ENCODE peak calls at places on chromosomes 2 and 18, in eight cellular contexts. C is stomach, I is heart left ventricle, S is ovary, O is A549, X is HCT116, B is GM12878, W is K562. M is an unnamed sample.

GRCh38 chr2:128293870-128294455 is 24.7 kb downstream of the HS6ST1 start:
- DNase-seq in C (no peak), W (no peak), O (no peak), X (no peak), S (no peak), B (no peak), I (peak; percentile 11), M (no peak)

GRCh38 chr2:177242136-177242987 is 22.2 kb downstream of the NFE2L2 start:
- DNase-seq in I (no peak), O (peak; percentile 84), B (no peak), W (peak; percentile 76), C (no peak), S (no peak), X (peak; percentile 83), M (peak; percentile 38)

GRCh38 chr2:191845248-191845715 is 1.6 kb downstream of the CAVIN2 start:
- DNase-seq in W (peak; percentile 17), S (peak; percentile 40), B (no peak), O (peak; percentile 40), C (no peak), X (no peak), I (peak; percentile 82), M (no peak)

GRCh38 chr2:226338825-226339224 is 460.8 kb downstream of the IRS1 start:
- DNase-seq in W (no peak), B (no peak), S (no peak), O (no peak), C (no peak), I (no peak), X (no peak), M (no peak)

GRCh38 chr2:221561770-221562169 is 10.3 kb downstream of the EPHA4 start:
- DNase-seq in B (no peak), W (no peak), X (no peak), C (no peak), S (no peak), O (no peak), I (no peak), M (no peak)

GRCh38 chr18:58525517-58525916 is 103.4 kb downstream of the ALPK2 start:
- DNase-seq in C (no peak), S (no peak), X (no peak), I (no peak), O (no peak), B (peak; percentile 65), W (no peak), M (no peak)

GRCh38 chr2:222796413-222797103 is 64.3 kb upstream of the ACSL3 start:
- DNase-seq in S (no peak), C (peak; percentile 77), O (peak; percentile 67), X (no peak), I (peak; percentile 39), W (no peak), B (no peak), M (no peak)

GRCh38 chr2:16870677-16871076 is 205.0 kb upstream of the CYRIA start:
- DNase-seq in W (no peak), I (no peak), X (no peak), C (no peak), O (no peak), S (no peak), B (no peak), M (no peak)

GRCh38 chr2:41916177-41916576 is 131.6 kb upstream of the PKDCC start:
- DNase-seq in O (no peak), I (no peak), S (no peak), C (no peak), X (no peak), B (no peak), W (no peak), M (no peak)

GRCh38 chr18:45316127-45316526 is 299.1 kb upstream of the SLC14A2 start:
- DNase-seq in I (no peak), W (no peak), B (no peak), C (no peak), X (no peak), S (no peak), O (no peak), M (no peak)

GRCh38 chr18:3306391-3306790 is 44.5 kb downstream of the MYL12B start:
- DNase-seq in O (no peak), W (no peak), X (no peak), I (no peak), S (no peak), C (no peak), B (no peak), M (no peak)

GRCh38 chr2:151853070-151853758 is 25.0 kb upstream of the ARL5A start:
- DNase-seq in B (no peak), I (no peak), W (no peak), O (no peak), C (no peak), X (no peak), S (no peak), M (no peak)

GRCh38 chr2:31193806-31194205 is 23.5 kb downstream of the CAPN14 start:
- DNase-seq in S (no peak), W (no peak), O (no peak), C (no peak), I (no peak), X (no peak), B (no peak), M (no peak)

GRCh38 chr2:31190188-31190587 is 27.1 kb downstream of the CAPN14 start:
- DNase-seq in X (no peak), W (no peak), S (no peak), C (no peak), O (no peak), B (no peak), I (no peak), M (no peak)

GRCh38 chr2:31193066-31193396 is 24.3 kb downstream of the CAPN14 start:
- DNase-seq in I (no peak), B (no peak), S (no peak), C (no peak), W (peak; percentile 12), O (no peak), X (no peak), M (no peak)

GRCh38 chr2:31192396-31193065 is 24.8 kb downstream of the CAPN14 start:
- DNase-seq in O (no peak), B (no peak), W (no peak), C (no peak), I (no peak), S (no peak), X (no peak), M (no peak)

GRCh38 chr2:31191931-31192330 is 25.4 kb downstream of the CAPN14 start:
- DNase-seq in C (no peak), I (no peak), O (no peak), X (no peak), S (no peak), B (no peak), W (no peak), M (no peak)
- TF ChIP-seq POLR2A in C (no peak), I (no peak), O (no peak), X (no peak), S (no peak), B (no peak), W (no peak), M (no peak)

GRCh38 chr18:42730272-42730671 is 385.2 kb downstream of the RIT2 start:
- DNase-seq in S (no peak), O (no peak), I (no peak), C (no peak), B (no peak), W (no peak), X (no peak), M (no peak)
- H3K4me1 ChIP-seq in S (no peaks in the 10 kb centered on the region), O (no peaks in the 10 kb centered on the region), I (no peaks in the 10 kb centered on the region), C (no peaks in the 10 kb centered on the region), B (no peaks in the 10 kb centered on the region), W (no peaks in the 10 kb centered on the region), X (no peaks in the 10 kb centered on the region), M (no peaks in the 10 kb centered on the region)

GRCh38 chr18:77067315-77068061 is 65.1 kb downstream of the MBP start:
- DNase-seq in I (peak; percentile 77), C (peak; percentile 72), W (no peak), B (peak; percentile 59), O (peak; percentile 93), X (peak; percentile 75), S (peak; percentile 77), M (peak; percentile 35)

GRCh38 chr18:77066689-77067088 is 65.9 kb downstream of the MBP start:
- DNase-seq in W (no peak), O (no peak), C (no peak), S (no peak), X (no peak), I (no peak), B (no peak), M (no peak)

GRCh38 chr18:77063256-77063655 is 69.3 kb downstream of the MBP start:
- DNase-seq in X (no peak), W (no peak), S (no peak), B (peak; percentile 69), O (no peak), I (no peak), C (peak; percentile 45), M (no peak)

GRCh38 chr18:77066101-77066500 is 66.5 kb downstream of the MBP start:
- DNase-seq in W (no peak), C (no peak), O (no peak), S (no peak), X (no peak), B (no peak), I (no peak), M (no peak)

DNA sequence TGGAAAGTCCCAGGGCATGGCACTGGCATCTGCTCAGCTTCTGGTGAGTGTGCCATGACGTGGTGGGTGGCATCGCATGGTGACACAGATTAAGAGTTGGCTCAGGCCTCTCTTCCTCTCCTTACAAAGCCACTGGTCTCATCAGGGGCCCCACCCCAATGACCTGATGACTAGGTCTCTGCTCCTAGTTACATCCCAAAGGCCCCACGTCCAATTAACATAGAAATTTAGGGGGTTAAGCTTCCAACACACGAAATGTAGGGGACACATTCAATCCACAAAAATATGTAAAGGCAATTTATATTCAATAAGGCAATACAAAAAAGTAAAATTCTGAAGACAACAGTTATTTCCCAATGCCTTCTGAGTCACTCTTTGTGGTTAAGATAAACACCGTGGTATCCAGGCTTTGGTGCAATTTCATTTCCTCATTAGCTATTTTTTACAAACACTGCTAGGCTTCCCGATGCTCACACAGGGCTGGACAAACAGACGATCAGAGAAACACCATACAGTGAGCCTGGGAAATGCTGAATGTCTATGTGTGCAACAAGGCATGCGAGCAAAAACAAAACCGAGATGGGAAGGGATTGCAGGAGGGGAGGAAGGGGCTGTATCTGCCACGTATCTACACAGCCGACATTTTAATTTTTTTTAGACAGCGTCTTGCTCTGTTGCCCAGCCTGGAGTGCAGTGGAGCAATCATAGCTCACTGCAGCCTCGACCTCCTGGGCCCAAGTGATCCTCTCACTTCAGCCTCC is 67.2 kb downstream of the MBP start:
- DNase-seq in I (peak; percentile 66), W (no peak), X (peak; percentile 82), B (peak; percentile 87), C (peak; percentile 53), O (peak; percentile 87), S (peak; percentile 49), M (no peak)
- TF ChIP-seq POLR2A in I (no peak), W (no peak), X (no peak), B (no peak), C (no peak), O (no peak), S (no peak), M (no peak)

GRCh38 chr2:240251848-240252190 is 111.4 kb upstream of the OTOS start:
- DNase-seq in X (no peak), O (no peak), W (no peak), S (no peak), B (no peak), C (peak; percentile 24), I (no peak), M (no peak)
- H3K4me1 ChIP-seq in X (peaks cover 80% of the 10 kb centered on the region), O (peaks cover 40% of the 10 kb centered on the region), W (peaks cover 25% of the 10 kb centered on the region), S (peaks cover 19% of the 10 kb centered on the region), B (no peaks in the 10 kb centered on the region), C (peaks cover 25% of the 10 kb centered on the region), I (peaks cover 26% of the 10 kb centered on the region), M (peaks cover 22% of the 10 kb centered on the region)

GRCh38 chr2:84959045-84959493 is 11.9 kb upstream of the KCMF1 start:
- DNase-seq in X (peak; percentile 57), O (peak; percentile 82), B (no peak), C (no peak), S (no peak), I (no peak), W (no peak), M (no peak)
- TF ChIP-seq POLR2A in X (no peak), O (no peak), B (no peak), C (no peak), S (no peak), I (no peak), W (no peak), M (no peak)

GRCh38 chr2:161096336-161096735 is 63.9 kb upstream of the TANK start:
- DNase-seq in S (no peak), C (no peak), B (no peak), O (no peak), W (no peak), X (no peak), I (no peak), M (no peak)
- H3K4me1 ChIP-seq in S (peaks cover 2% of the 10 kb centered on the region), C (no peaks in the 10 kb centered on the region), B (peaks cover 6% of the 10 kb centered on the region), O (no peaks in the 10 kb centered on the region), W (no peaks in the 10 kb centered on the region), X (peaks cover 4% of the 10 kb centered on the region), I (peaks cover 11% of the 10 kb centered on the region), M (no peaks in the 10 kb centered on the region)

M was measured in adrenal gland.